ENCODE peak calls at places on chromosomes 13 and 19, in seven cellular contexts. One of them, this sample, is unnamed.

GRCh38 chr19:39398297-39398864 is 7.2 kb downstream of the MED29 start:
- DNase-seq in neural progenitor cell: no peak
- DNase-seq in foreskin fibroblast: peak; percentile 90
- DNase-seq in PC-3: peak; percentile 42
- DNase-seq in ascending aorta: peak; percentile 55
- DNase-seq in fibroblast of lung: peak; percentile 95
- DNase-seq in heart left ventricle: peak; percentile 78
- DNase-seq in this sample: no peak

GRCh38 chr19:5281588-5281987 is 59.0 kb downstream of the PTPRS start:
- DNase-seq in foreskin fibroblast: peak; percentile 14
- DNase-seq in heart left ventricle: peak; percentile 68
- DNase-seq in fibroblast of lung: peak; percentile 11
- DNase-seq in PC-3: no peak
- DNase-seq in neural progenitor cell: no peak
- DNase-seq in ascending aorta: no peak
- DNase-seq in this sample: peak; percentile 91

GRCh38 chr13:113157206-113157928 is 1.1 kb upstream of the PROZ start:
- DNase-seq in heart left ventricle: no peak
- DNase-seq in ascending aorta: no peak
- DNase-seq in neural progenitor cell: no peak
- DNase-seq in fibroblast of lung: no peak
- DNase-seq in PC-3: no peak
- DNase-seq in foreskin fibroblast: no peak
- DNase-seq in this sample: peak; percentile 58

GRCh38 chr13:41675306-41675705 is 218.0 kb downstream of the RGCC start:
- DNase-seq in foreskin fibroblast: no peak
- DNase-seq in ascending aorta: no peak
- DNase-seq in fibroblast of lung: no peak
- DNase-seq in neural progenitor cell: no peak
- DNase-seq in PC-3: no peak
- DNase-seq in heart left ventricle: no peak
- DNase-seq in this sample: no peak

GRCh38 chr13:51938454-51938853 is 72.8 kb downstream of the ATP7B start:
- DNase-seq in fibroblast of lung: no peak
- DNase-seq in PC-3: no peak
- DNase-seq in ascending aorta: no peak
- DNase-seq in heart left ventricle: no peak
- DNase-seq in neural progenitor cell: no peak
- DNase-seq in foreskin fibroblast: no peak
- DNase-seq in this sample: no peak

GRCh38 chr13:98826156-98826555 is 73.7 kb upstream of the SLC15A1 start:
- DNase-seq in ascending aorta: no peak
- DNase-seq in PC-3: no peak
- DNase-seq in fibroblast of lung: no peak
- DNase-seq in neural progenitor cell: peak; percentile 45
- DNase-seq in heart left ventricle: no peak
- DNase-seq in foreskin fibroblast: no peak
- DNase-seq in this sample: no peak

GRCh38 chr19:19526581-19527370 is 1.9 kb upstream of the YJEFN3 start:
- DNase-seq in PC-3: no peak
- DNase-seq in fibroblast of lung: no peak
- DNase-seq in heart left ventricle: no peak
- DNase-seq in foreskin fibroblast: no peak
- DNase-seq in ascending aorta: no peak
- DNase-seq in neural progenitor cell: no peak
- DNase-seq in this sample: no peak

GRCh38 chr13:52615817-52616216 is 26.4 kb upstream of the HNRNPA1L2 start:
- DNase-seq in heart left ventricle: no peak
- DNase-seq in fibroblast of lung: no peak
- DNase-seq in foreskin fibroblast: no peak
- DNase-seq in ascending aorta: no peak
- DNase-seq in PC-3: no peak
- DNase-seq in neural progenitor cell: no peak
- DNase-seq in this sample: no peak

GRCh38 chr13:78160793-78161192 is 242.2 kb upstream of the EDNRB start:
- DNase-seq in fibroblast of lung: peak; percentile 85
- DNase-seq in heart left ventricle: no peak
- DNase-seq in PC-3: peak; percentile 17
- DNase-seq in foreskin fibroblast: peak; percentile 9
- DNase-seq in ascending aorta: no peak
- DNase-seq in neural progenitor cell: no peak
- DNase-seq in this sample: no peak

GRCh38 chr19:7605490-7606222 is 10.0 kb downstream of the CAMSAP3 start:
- DNase-seq in ascending aorta: no peak
- DNase-seq in foreskin fibroblast: no peak
- DNase-seq in fibroblast of lung: no peak
- DNase-seq in PC-3: peak; percentile 71
- DNase-seq in neural progenitor cell: peak; percentile 47
- DNase-seq in heart left ventricle: no peak
- DNase-seq in this sample: no peak

GRCh38 chr19:32651729-32652140 is 23.2 kb downstream of the ANKRD27 start:
- DNase-seq in foreskin fibroblast: no peak
- DNase-seq in heart left ventricle: peak; percentile 36
- DNase-seq in PC-3: no peak
- DNase-seq in ascending aorta: no peak
- DNase-seq in fibroblast of lung: peak; percentile 35
- DNase-seq in neural progenitor cell: peak; percentile 81
- DNase-seq in this sample: no peak

GRCh38 chr19:53172892-53173291 is 14.0 kb upstream of the ZNF347 start:
- DNase-seq in ascending aorta: no peak
- DNase-seq in PC-3: no peak
- DNase-seq in neural progenitor cell: no peak
- DNase-seq in fibroblast of lung: peak; percentile 39
- DNase-seq in heart left ventricle: no peak
- DNase-seq in foreskin fibroblast: peak; percentile 16
- DNase-seq in this sample: no peak

GRCh38 chr13:44078806-44079378 is 199.2 kb downstream of the LACC1 start:
- DNase-seq in fibroblast of lung: no peak
- DNase-seq in foreskin fibroblast: no peak
- DNase-seq in heart left ventricle: no peak
- DNase-seq in PC-3: no peak
- DNase-seq in neural progenitor cell: peak; percentile 74
- DNase-seq in ascending aorta: no peak
- DNase-seq in this sample: no peak

GRCh38 chr19:49333426-49334288 is 1.5 kb upstream of the CD37 start:
- DNase-seq in fibroblast of lung: no peak
- DNase-seq in heart left ventricle: peak; percentile 37
- DNase-seq in PC-3: no peak
- DNase-seq in foreskin fibroblast: no peak
- DNase-seq in ascending aorta: no peak
- DNase-seq in neural progenitor cell: no peak
- DNase-seq in this sample: peak; percentile 67

GRCh38 chr19:46618670-46619231 is 6.1 kb downstream of the PTGIR start:
- DNase-seq in neural progenitor cell: no peak
- DNase-seq in heart left ventricle: no peak
- DNase-seq in fibroblast of lung: peak; percentile 76
- DNase-seq in PC-3: no peak
- DNase-seq in ascending aorta: no peak
- DNase-seq in foreskin fibroblast: no peak
- DNase-seq in this sample: no peak

GRCh38 chr13:81305928-81306327 is 965.0 kb upstream of the SPRY2 start:
- DNase-seq in foreskin fibroblast: no peak
- DNase-seq in fibroblast of lung: no peak
- DNase-seq in ascending aorta: no peak
- DNase-seq in neural progenitor cell: no peak
- DNase-seq in heart left ventricle: no peak
- DNase-seq in PC-3: no peak
- DNase-seq in this sample: no peak

GRCh38 chr13:61084983-61085382 is 330.7 kb downstream of the PCDH20 start:
- DNase-seq in neural progenitor cell: no peak
- DNase-seq in PC-3: peak; percentile 71
- DNase-seq in heart left ventricle: no peak
- DNase-seq in ascending aorta: no peak
- DNase-seq in fibroblast of lung: peak; percentile 26
- DNase-seq in foreskin fibroblast: no peak
- DNase-seq in this sample: no peak

GRCh38 chr13:114142640-114143490 is 10.4 kb upstream of the RASA3 start:
- DNase-seq in fibroblast of lung: peak; percentile 63
- DNase-seq in PC-3: no peak
- DNase-seq in ascending aorta: no peak
- DNase-seq in heart left ventricle: peak; percentile 35
- DNase-seq in foreskin fibroblast: no peak
- DNase-seq in neural progenitor cell: no peak
- DNase-seq in this sample: no peak

GRCh38 chr13:44196186-44196751 is 177.4 kb upstream of the SERP2 start:
- DNase-seq in foreskin fibroblast: no peak
- DNase-seq in ascending aorta: no peak
- DNase-seq in neural progenitor cell: no peak
- DNase-seq in PC-3: peak; percentile 52
- DNase-seq in fibroblast of lung: no peak
- DNase-seq in heart left ventricle: no peak
- DNase-seq in this sample: no peak

GRCh38 chr13:48072787-48073186 is 22.1 kb downstream of the MED4 start:
- DNase-seq in ascending aorta: no peak
- DNase-seq in fibroblast of lung: no peak
- DNase-seq in PC-3: no peak
- DNase-seq in neural progenitor cell: no peak
- DNase-seq in heart left ventricle: no peak
- DNase-seq in foreskin fibroblast: no peak
- DNase-seq in this sample: no peak

GRCh38 chr13:48074006-48074405 is 20.9 kb downstream of the MED4 start:
- DNase-seq in PC-3: no peak
- DNase-seq in foreskin fibroblast: no peak
- DNase-seq in neural progenitor cell: no peak
- DNase-seq in ascending aorta: no peak
- DNase-seq in fibroblast of lung: no peak
- DNase-seq in heart left ventricle: no peak
- DNase-seq in this sample: no peak

GRCh38 chr13:48081739-48082138 is 13.2 kb downstream of the MED4 start:
- DNase-seq in ascending aorta: no peak
- DNase-seq in heart left ventricle: no peak
- DNase-seq in neural progenitor cell: no peak
- DNase-seq in PC-3: no peak
- DNase-seq in foreskin fibroblast: no peak
- DNase-seq in fibroblast of lung: no peak
- DNase-seq in this sample: no peak

GRCh38 chr13:48072304-48072703 is 22.6 kb downstream of the MED4 start:
- DNase-seq in foreskin fibroblast: no peak
- DNase-seq in ascending aorta: no peak
- DNase-seq in PC-3: no peak
- DNase-seq in neural progenitor cell: no peak
- DNase-seq in heart left ventricle: no peak
- DNase-seq in fibroblast of lung: no peak
- DNase-seq in this sample: no peak

DNA sequence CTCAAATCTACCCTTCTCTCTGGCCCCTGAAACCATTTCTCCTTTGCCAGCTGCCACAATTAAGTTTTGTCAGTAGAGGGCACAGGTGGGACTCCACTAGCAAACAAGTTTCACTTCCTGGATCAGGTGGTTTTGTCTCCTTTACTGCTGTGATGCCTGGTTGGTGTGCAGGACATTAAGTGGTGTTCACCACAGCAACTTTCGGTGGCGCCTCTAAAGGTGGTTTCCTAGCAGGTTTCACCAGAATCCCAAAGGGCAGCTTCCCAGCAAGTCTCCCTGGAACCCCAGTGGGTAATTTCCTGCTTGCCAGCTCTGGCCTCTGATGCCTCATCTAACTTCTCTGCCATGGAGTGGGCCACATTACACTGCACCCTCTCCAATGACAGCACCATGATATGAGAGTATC is 16.6 kb downstream of the MED4 start:
- DNase-seq in heart left ventricle: no peak
- DNase-seq in foreskin fibroblast: no peak
- DNase-seq in ascending aorta: no peak
- DNase-seq in fibroblast of lung: no peak
- DNase-seq in PC-3: peak; percentile 8
- DNase-seq in neural progenitor cell: no peak
- DNase-seq in this sample: no peak
- TF ChIP-seq CTCF in heart left ventricle: no peak
- TF ChIP-seq CTCF in foreskin fibroblast: no peak
- TF ChIP-seq CTCF in ascending aorta: no peak
- TF ChIP-seq CTCF in fibroblast of lung: no peak
- TF ChIP-seq CTCF in PC-3: peak; percentile 43
- TF ChIP-seq CTCF in neural progenitor cell: no peak
- TF ChIP-seq CTCF in this sample: no peak

GRCh38 chr19:38224014-38224862 is at the start of gene DPF1:
- DNase-seq in heart left ventricle: peak; percentile 52
- DNase-seq in foreskin fibroblast: peak; percentile 76
- DNase-seq in fibroblast of lung: peak; percentile 52
- DNase-seq in PC-3: peak; percentile 86
- DNase-seq in ascending aorta: no peak
- DNase-seq in neural progenitor cell: peak; percentile 93
- DNase-seq in this sample: no peak
- TF ChIP-seq CTCF in heart left ventricle: no peak
- TF ChIP-seq CTCF in foreskin fibroblast: no peak
- TF ChIP-seq CTCF in fibroblast of lung: no peak
- TF ChIP-seq CTCF in PC-3: peak; percentile 41
- TF ChIP-seq CTCF in ascending aorta: no peak
- TF ChIP-seq CTCF in neural progenitor cell: peak; percentile 33
- TF ChIP-seq CTCF in this sample: no peak

GRCh38 chr13:40103864-40104263 is 448.4 kb downstream of the COG6 start:
- DNase-seq in neural progenitor cell: no peak
- DNase-seq in ascending aorta: no peak
- DNase-seq in heart left ventricle: no peak
- DNase-seq in PC-3: peak; percentile 47
- DNase-seq in fibroblast of lung: no peak
- DNase-seq in foreskin fibroblast: no peak
- DNase-seq in this sample: no peak

GRCh38 chr13:40101708-40102359 is 446.4 kb downstream of the COG6 start:
- DNase-seq in ascending aorta: no peak
- DNase-seq in heart left ventricle: no peak
- DNase-seq in foreskin fibroblast: no peak
- DNase-seq in neural progenitor cell: no peak
- DNase-seq in PC-3: no peak
- DNase-seq in fibroblast of lung: no peak
- DNase-seq in this sample: no peak

GRCh38 chr13:40102854-40103253 is 447.4 kb downstream of the COG6 start:
- DNase-seq in neural progenitor cell: no peak
- DNase-seq in heart left ventricle: no peak
- DNase-seq in ascending aorta: no peak
- DNase-seq in fibroblast of lung: no peak
- DNase-seq in foreskin fibroblast: peak; percentile 27
- DNase-seq in PC-3: peak; percentile 82
- DNase-seq in this sample: no peak

GRCh38 chr13:40096357-40096911 is 441.0 kb downstream of the COG6 start:
- DNase-seq in neural progenitor cell: peak; percentile 26
- DNase-seq in heart left ventricle: no peak
- DNase-seq in ascending aorta: no peak
- DNase-seq in fibroblast of lung: no peak
- DNase-seq in foreskin fibroblast: no peak
- DNase-seq in PC-3: no peak
- DNase-seq in this sample: no peak

DNA sequence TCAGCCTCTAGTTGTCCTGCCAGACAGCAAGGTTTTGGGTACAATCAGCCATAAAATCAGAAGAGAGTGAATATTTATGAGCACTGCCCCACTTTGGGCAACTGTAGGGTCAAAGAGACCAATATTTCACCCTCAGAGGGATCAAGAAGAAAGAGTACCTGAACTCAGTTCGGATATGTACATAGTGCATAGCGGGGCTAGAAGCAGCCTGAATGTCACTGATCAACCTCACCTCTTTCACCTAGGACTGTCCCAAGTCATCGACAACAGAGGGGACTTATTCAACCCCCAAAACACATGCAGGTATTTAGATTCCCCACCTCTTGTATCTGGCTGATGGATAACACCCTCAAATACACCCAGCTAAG is 446.9 kb downstream of the COG6 start:
- DNase-seq in ascending aorta: no peak
- DNase-seq in fibroblast of lung: no peak
- DNase-seq in foreskin fibroblast: no peak
- DNase-seq in heart left ventricle: no peak
- DNase-seq in neural progenitor cell: no peak
- DNase-seq in PC-3: no peak
- DNase-seq in this sample: no peak
- TF ChIP-seq CTCF in ascending aorta: no peak
- TF ChIP-seq CTCF in fibroblast of lung: no peak
- TF ChIP-seq CTCF in foreskin fibroblast: no peak
- TF ChIP-seq CTCF in heart left ventricle: no peak
- TF ChIP-seq CTCF in neural progenitor cell: no peak
- TF ChIP-seq CTCF in PC-3: no peak
- TF ChIP-seq CTCF in this sample: no peak

GRCh38 chr19:57558525-57558924 is 1.1 kb downstream of the ZNF550 start:
- DNase-seq in PC-3: peak; percentile 8
- DNase-seq in ascending aorta: no peak
- DNase-seq in foreskin fibroblast: no peak
- DNase-seq in fibroblast of lung: peak; percentile 37
- DNase-seq in neural progenitor cell: no peak
- DNase-seq in heart left ventricle: no peak
- DNase-seq in this sample: no peak
- TF ChIP-seq CTCF in PC-3: peak; percentile 25
- TF ChIP-seq CTCF in ascending aorta: no peak
- TF ChIP-seq CTCF in foreskin fibroblast: no peak
- TF ChIP-seq CTCF in fibroblast of lung: peak; percentile 9
- TF ChIP-seq CTCF in neural progenitor cell: no peak
- TF ChIP-seq CTCF in heart left ventricle: no peak
- TF ChIP-seq CTCF in this sample: no peak

This sample was measured in coronary artery.